ENCODE peak calls at places on chromosomes 2 and 18, in four cellular contexts. F is cardiac muscle cell, G is RWPE2, N is psoas muscle. T is an unnamed sample.

GRCh38 chr2:39494784-39495251 is 57.7 kb upstream of the MAP4K3 start:
- DNase-seq in N (no peak), G (peak), F (no peak), T (peak)

GRCh38 chr2:195674491-195675226 is 17.6 kb downstream of the SLC39A10 start:
- DNase-seq in F (no peak), N (no peak), G (no peak), T (no peak)

GRCh38 chr2:104768694-104769093 is 85.2 kb upstream of the POU3F3 start:
- DNase-seq in F (no peak), N (no peak), G (no peak), T (no peak)

GRCh38 chr2:32622570-32623310 is 5.1 kb upstream of the TTC27 start:
- DNase-seq in G (no peak), N (no peak), F (no peak), T (no peak)

GRCh38 chr2:69597843-69598610 is 45.5 kb downstream of the AAK1 start:
- DNase-seq in F (no peak), N (no peak), G (no peak), T (no peak)

GRCh38 chr2:119366161-119366648 is 429 bp downstream of the C2orf76 start:
- DNase-seq in G (no peak), N (no peak), F (no peak), T (no peak)

GRCh38 chr2:156944871-156945270 is 312.6 kb upstream of the GALNT5 start:
- DNase-seq in N (no peak), F (no peak), G (no peak), T (no peak)

GRCh38 chr2:186486651-186487647 is 889 bp downstream of the ZC3H15 start:
- DNase-seq in F (peak), N (no peak), G (no peak), T (no peak)

GRCh38 chr2:96252526-96252925 is 13.3 kb downstream of the TMEM127 start:
- DNase-seq in F (no peak), G (no peak), N (no peak), T (no peak)

GRCh38 chr2:44680983-44681481 is 260.5 kb upstream of the SIX3 start:
- DNase-seq in F (no peak), N (no peak), G (no peak), T (no peak)

GRCh38 chr18:11031966-11032365 is 117.4 kb downstream of the PIEZO2 start:
- DNase-seq in G (no peak), N (no peak), F (no peak), T (no peak)

GRCh38 chr2:191206613-191207471 is 38.4 kb upstream of the MYO1B start:
- DNase-seq in N (no peak), F (peak), G (no peak), T (no peak)

GRCh38 chr2:134075204-134075603 is 178.7 kb upstream of the MGAT5 start:
- DNase-seq in F (no peak), G (no peak), N (no peak), T (no peak)

GRCh38 chr2:10059552-10060335 is 16.4 kb downstream of the KLF11 start:
- DNase-seq in F (no peak), N (no peak), G (no peak), T (no peak)

GRCh38 chr2:43542285-43542933 is 53.4 kb downstream of the THADA start:
- DNase-seq in G (no peak), N (no peak), F (peak), T (no peak)

GRCh38 chr2:172447811-172448493 is 20.6 kb downstream of the ITGA6 start:
- DNase-seq in F (no peak), G (no peak), N (no peak), T (no peak)

GRCh38 chr18:41391616-41392610 is 563.1 kb upstream of the PIK3C3 start:
- DNase-seq in G (no peak), F (peak), N (peak), T (no peak)

GRCh38 chr18:58998421-58999203 is 133.9 kb downstream of the ZNF532 start:
- DNase-seq in F (no peak), N (peak), G (no peak), T (no peak)

GRCh38 chr2:110943070-110943634 is 177.6 kb upstream of the BCL2L11 start:
- DNase-seq in G (no peak), N (no peak), F (no peak), T (no peak)

GRCh38 chr2:36609507-36609906 is 11.5 kb upstream of the FEZ2 start:
- DNase-seq in G (no peak), F (no peak), N (no peak), T (no peak)

GRCh38 chr2:217222511-217222910 is 362.6 kb upstream of the TNP1 start:
- DNase-seq in G (no peak), N (no peak), F (no peak), T (no peak)

DNA sequence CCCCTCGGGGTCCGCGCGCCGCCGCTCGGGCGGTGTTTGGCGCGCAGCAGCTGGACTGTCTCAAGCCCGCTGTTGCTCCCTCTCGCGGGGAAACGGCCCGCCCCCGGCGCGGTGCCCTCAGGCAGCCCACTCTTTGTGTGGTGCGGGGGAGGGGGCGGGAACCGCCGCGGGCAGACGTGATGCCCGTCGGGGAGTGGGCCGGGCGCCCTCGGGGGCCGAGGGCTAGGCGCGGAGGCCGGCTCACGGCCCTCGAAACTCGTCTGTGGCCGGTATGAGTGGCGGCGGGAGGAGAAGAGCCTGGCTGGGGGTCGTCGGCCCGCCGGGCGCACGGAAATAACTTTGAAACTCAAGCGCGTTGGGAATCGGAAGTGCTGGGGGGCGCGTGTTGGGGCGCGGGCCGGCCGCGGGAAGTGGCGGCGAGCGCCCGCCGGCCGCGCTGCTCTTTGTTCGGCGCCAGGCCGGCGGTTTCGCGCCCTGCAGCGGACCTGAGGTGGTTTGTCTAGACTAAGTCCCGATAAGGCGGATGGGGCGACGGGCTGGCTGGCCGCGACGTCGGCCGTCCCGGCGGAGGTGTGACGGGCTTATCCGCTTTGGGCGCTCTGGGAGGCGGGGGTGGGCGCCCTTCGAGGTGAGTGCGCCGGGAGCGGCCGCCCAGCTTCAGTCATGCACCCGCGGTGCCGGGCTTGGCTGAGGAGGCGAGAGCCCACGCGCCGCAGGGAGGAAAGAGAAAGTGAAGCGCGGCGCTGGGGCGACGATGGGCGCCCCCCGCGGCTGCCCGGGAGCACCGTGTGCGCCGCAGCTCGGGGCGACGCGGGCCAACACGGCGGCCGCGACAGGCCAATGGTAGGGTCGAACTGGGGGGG is 679 bp downstream of the PTMA start:
- DNase-seq in F (peak), N (peak), G (no peak), T (no peak)
- TF ChIP-seq CTCF in F (peak), N (no peak), G (no peak), T (no peak)

DNA sequence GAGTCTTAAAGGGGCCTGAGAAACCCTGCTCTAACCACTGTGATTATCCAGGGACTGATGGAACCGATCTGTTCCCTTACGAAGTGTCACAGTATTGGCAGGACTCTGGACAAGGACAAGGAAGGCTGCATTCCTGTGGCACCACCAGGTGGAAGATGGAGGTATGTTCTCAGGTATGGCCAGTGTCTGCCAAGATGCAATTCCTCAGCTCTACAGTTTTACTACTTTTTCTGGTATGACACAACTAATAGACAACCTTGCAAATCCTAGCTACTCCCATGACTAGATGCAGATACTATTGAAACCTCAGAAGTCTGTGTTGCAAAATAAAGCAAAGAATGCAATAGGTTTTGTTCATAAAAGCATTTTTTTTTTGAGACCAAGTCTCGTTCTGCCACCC is 14.6 kb downstream of the RAB31 start:
- DNase-seq in G (no peak), N (no peak), F (no peak), T (no peak)
- TF ChIP-seq CTCF in G (peak), N (no peak), F (no peak), T (no peak)

GRCh38 chr2:14348247-14348646 is 284.3 kb upstream of the LRATD1 start:
- DNase-seq in F (no peak), G (no peak), N (no peak), T (no peak)
- TF ChIP-seq CTCF in F (no peak), G (no peak), N (no peak), T (no peak)

GRCh38 chr2:26770986-26771586 is 7.0 kb downstream of the SLC35F6 start:
- DNase-seq in N (peak), G (peak), F (no peak), T (peak)
- TF ChIP-seq CTCF in N (peak), G (peak), F (peak), T (peak)

GRCh38 chr2:162007447-162008040 is 66.5 kb downstream of the DPP4 start:
- DNase-seq in G (no peak), N (no peak), F (no peak), T (no peak)
- TF ChIP-seq CTCF in G (peak), N (peak), F (peak), T (peak)

T was measured in AG09319.